ENCODE peak calls at places on chromosome 21, in six cellular contexts. One of them, this sample, is unnamed.
A peak's percentile ranks its signal among the peaks of the same experiment; 100 is the strongest.

GRCh38 chr21:20882462-20883415 is 115.5 kb upstream of the NCAM2 start:
- DNase-seq in endothelial cell: peak; percentile 53
- DNase-seq in progenitor cell of endocrine pancreas: peak; percentile 19
- DNase-seq in hepatocyte: peak; percentile 61
- DNase-seq in cardiac muscle cell: peak; percentile 34
- DNase-seq in prostate gland: no peak
- DNase-seq in this sample: peak; percentile 32

GRCh38 chr21:23160914-23161313 is 2162.7 kb downstream of the NCAM2 start:
- DNase-seq in endothelial cell: no peak
- DNase-seq in progenitor cell of endocrine pancreas: no peak
- DNase-seq in hepatocyte: no peak
- DNase-seq in cardiac muscle cell: no peak
- DNase-seq in prostate gland: no peak
- DNase-seq in this sample: no peak

GRCh38 chr21:41052820-41053555 is 115.0 kb upstream of the BACE2 start:
- DNase-seq in endothelial cell: no peak
- DNase-seq in progenitor cell of endocrine pancreas: no peak
- DNase-seq in hepatocyte: no peak
- DNase-seq in cardiac muscle cell: no peak
- DNase-seq in prostate gland: no peak
- DNase-seq in this sample: no peak

GRCh38 chr21:42777757-42778344 is 101.5 kb downstream of the WDR4 start:
- DNase-seq in endothelial cell: no peak
- DNase-seq in progenitor cell of endocrine pancreas: no peak
- DNase-seq in hepatocyte: no peak
- DNase-seq in cardiac muscle cell: no peak
- DNase-seq in prostate gland: no peak
- DNase-seq in this sample: no peak

GRCh38 chr21:42614391-42614790 is 39.0 kb upstream of the PDE9A start:
- DNase-seq in endothelial cell: no peak
- DNase-seq in progenitor cell of endocrine pancreas: no peak
- DNase-seq in hepatocyte: no peak
- DNase-seq in cardiac muscle cell: no peak
- DNase-seq in prostate gland: no peak
- DNase-seq in this sample: peak; percentile 72

GRCh38 chr21:25733859-25734653 is 648 bp downstream of the ATP5PF start:
- DNase-seq in endothelial cell: no peak
- DNase-seq in progenitor cell of endocrine pancreas: no peak
- DNase-seq in hepatocyte: peak; percentile 63
- DNase-seq in cardiac muscle cell: peak; percentile 27
- DNase-seq in prostate gland: no peak
- DNase-seq in this sample: peak; percentile 50

GRCh38 chr21:42454791-42455190 is 41.2 kb downstream of the RSPH1 start:
- DNase-seq in endothelial cell: no peak
- DNase-seq in progenitor cell of endocrine pancreas: no peak
- DNase-seq in hepatocyte: no peak
- DNase-seq in cardiac muscle cell: no peak
- DNase-seq in prostate gland: no peak
- DNase-seq in this sample: no peak

GRCh38 chr21:41360072-41360821 is 1.6 kb upstream of the MX2 start:
- DNase-seq in endothelial cell: no peak
- DNase-seq in progenitor cell of endocrine pancreas: no peak
- DNase-seq in hepatocyte: no peak
- DNase-seq in cardiac muscle cell: peak; percentile 83
- DNase-seq in prostate gland: peak; percentile 69
- DNase-seq in this sample: no peak

GRCh38 chr21:41483415-41483814 is 24.5 kb downstream of the TMPRSS2 start:
- DNase-seq in endothelial cell: no peak
- DNase-seq in progenitor cell of endocrine pancreas: no peak
- DNase-seq in hepatocyte: no peak
- DNase-seq in cardiac muscle cell: peak; percentile 42
- DNase-seq in prostate gland: no peak
- DNase-seq in this sample: no peak

GRCh38 chr21:28334407-28334806 is 658.3 kb downstream of the LTN1 start:
- DNase-seq in endothelial cell: no peak
- DNase-seq in progenitor cell of endocrine pancreas: no peak
- DNase-seq in hepatocyte: no peak
- DNase-seq in cardiac muscle cell: no peak
- DNase-seq in prostate gland: no peak
- DNase-seq in this sample: peak; percentile 26

GRCh38 chr21:42009018-42009830 is 936 bp downstream of the ZBTB21 start:
- DNase-seq in endothelial cell: peak; percentile 53
- DNase-seq in progenitor cell of endocrine pancreas: peak; percentile 47
- DNase-seq in hepatocyte: peak; percentile 80
- DNase-seq in cardiac muscle cell: peak; percentile 32
- DNase-seq in prostate gland: peak; percentile 27
- DNase-seq in this sample: peak; percentile 66

GRCh38 chr21:14911351-14911750 is 153.4 kb downstream of the NRIP1 start:
- DNase-seq in endothelial cell: no peak
- DNase-seq in progenitor cell of endocrine pancreas: no peak
- DNase-seq in hepatocyte: no peak
- DNase-seq in cardiac muscle cell: no peak
- DNase-seq in prostate gland: no peak
- DNase-seq in this sample: no peak

GRCh38 chr21:42654913-42655796 is 1.7 kb downstream of the PDE9A start:
- DNase-seq in endothelial cell: no peak
- DNase-seq in progenitor cell of endocrine pancreas: no peak
- DNase-seq in hepatocyte: no peak
- DNase-seq in cardiac muscle cell: no peak
- DNase-seq in prostate gland: peak; percentile 34
- DNase-seq in this sample: peak; percentile 63

GRCh38 chr21:42220138-42220701 is 1.3 kb downstream of the ABCG1 start:
- DNase-seq in endothelial cell: peak; percentile 58
- DNase-seq in progenitor cell of endocrine pancreas: no peak
- DNase-seq in hepatocyte: peak; percentile 92
- DNase-seq in cardiac muscle cell: peak; percentile 72
- DNase-seq in prostate gland: peak; percentile 62
- DNase-seq in this sample: peak; percentile 84

GRCh38 chr21:41957991-41958766 is 4.4 kb upstream of the C2CD2 start:
- DNase-seq in endothelial cell: no peak
- DNase-seq in progenitor cell of endocrine pancreas: no peak
- DNase-seq in hepatocyte: peak; percentile 63
- DNase-seq in cardiac muscle cell: peak; percentile 94
- DNase-seq in prostate gland: no peak
- DNase-seq in this sample: no peak

GRCh38 chr21:25464275-25464674 is 143.0 kb downstream of the MRPL39 start:
- DNase-seq in endothelial cell: no peak
- DNase-seq in progenitor cell of endocrine pancreas: no peak
- DNase-seq in hepatocyte: no peak
- DNase-seq in cardiac muscle cell: no peak
- DNase-seq in prostate gland: no peak
- DNase-seq in this sample: peak; percentile 48

GRCh38 chr21:15826908-15827601 is 97.3 kb downstream of the USP25 start:
- DNase-seq in endothelial cell: no peak
- DNase-seq in progenitor cell of endocrine pancreas: no peak
- DNase-seq in hepatocyte: no peak
- DNase-seq in cardiac muscle cell: no peak
- DNase-seq in prostate gland: no peak
- DNase-seq in this sample: no peak

GRCh38 chr21:42568834-42569731 is 55.4 kb downstream of the SLC37A1 start:
- DNase-seq in endothelial cell: no peak
- DNase-seq in progenitor cell of endocrine pancreas: no peak
- DNase-seq in hepatocyte: no peak
- DNase-seq in cardiac muscle cell: no peak
- DNase-seq in prostate gland: no peak
- DNase-seq in this sample: no peak

GRCh38 chr21:41932576-41933258 is 21.1 kb downstream of the C2CD2 start:
- DNase-seq in endothelial cell: no peak
- DNase-seq in progenitor cell of endocrine pancreas: no peak
- DNase-seq in hepatocyte: peak; percentile 53
- DNase-seq in cardiac muscle cell: no peak
- DNase-seq in prostate gland: peak; percentile 56
- DNase-seq in this sample: no peak

GRCh38 chr21:42648606-42649005 is 4.8 kb upstream of the PDE9A start:
- DNase-seq in endothelial cell: no peak
- DNase-seq in progenitor cell of endocrine pancreas: no peak
- DNase-seq in hepatocyte: no peak
- DNase-seq in cardiac muscle cell: no peak
- DNase-seq in prostate gland: no peak
- DNase-seq in this sample: no peak

GRCh38 chr21:26909972-26910371 is 56.9 kb downstream of the ADAMTS5 start:
- DNase-seq in endothelial cell: peak; percentile 53
- DNase-seq in progenitor cell of endocrine pancreas: no peak
- DNase-seq in hepatocyte: peak; percentile 39
- DNase-seq in cardiac muscle cell: peak; percentile 26
- DNase-seq in prostate gland: no peak
- DNase-seq in this sample: no peak

GRCh38 chr21:46639489-46640386 is 4.3 kb downstream of the PRMT2 start:
- DNase-seq in endothelial cell: no peak
- DNase-seq in progenitor cell of endocrine pancreas: no peak
- DNase-seq in hepatocyte: no peak
- DNase-seq in cardiac muscle cell: peak; percentile 48
- DNase-seq in prostate gland: no peak
- DNase-seq in this sample: no peak

GRCh38 chr21:42137191-42137913 is 66.2 kb downstream of the UMODL1 start:
- DNase-seq in endothelial cell: no peak
- DNase-seq in progenitor cell of endocrine pancreas: no peak
- DNase-seq in hepatocyte: no peak
- DNase-seq in cardiac muscle cell: no peak
- DNase-seq in prostate gland: no peak
- DNase-seq in this sample: no peak

GRCh38 chr21:27206368-27206982 is 239.6 kb upstream of the ADAMTS5 start:
- DNase-seq in endothelial cell: no peak
- DNase-seq in progenitor cell of endocrine pancreas: no peak
- DNase-seq in hepatocyte: no peak
- DNase-seq in cardiac muscle cell: no peak
- DNase-seq in prostate gland: no peak
- DNase-seq in this sample: no peak

GRCh38 chr21:16708431-16708830 is 804.4 kb upstream of the CXADR start:
- DNase-seq in endothelial cell: no peak
- DNase-seq in progenitor cell of endocrine pancreas: no peak
- DNase-seq in hepatocyte: no peak
- DNase-seq in cardiac muscle cell: peak; percentile 30
- DNase-seq in prostate gland: no peak
- DNase-seq in this sample: no peak

GRCh38 chr21:43926196-43926595 is 61.2 kb downstream of the AGPAT3 start:
- DNase-seq in endothelial cell: no peak
- DNase-seq in progenitor cell of endocrine pancreas: no peak
- DNase-seq in hepatocyte: no peak
- DNase-seq in cardiac muscle cell: no peak
- DNase-seq in prostate gland: no peak
- DNase-seq in this sample: no peak
- TF ChIP-seq CTCF in endothelial cell: no peak
- TF ChIP-seq CTCF in progenitor cell of endocrine pancreas: no peak
- TF ChIP-seq CTCF in hepatocyte: no peak
- TF ChIP-seq CTCF in cardiac muscle cell: no peak
- TF ChIP-seq CTCF in prostate gland: no peak
- TF ChIP-seq CTCF in this sample: no peak

GRCh38 chr21:39084979-39085729 is 98.1 kb downstream of the PSMG1 start:
- DNase-seq in endothelial cell: no peak
- DNase-seq in progenitor cell of endocrine pancreas: no peak
- DNase-seq in hepatocyte: peak; percentile 66
- DNase-seq in cardiac muscle cell: no peak
- DNase-seq in prostate gland: no peak
- DNase-seq in this sample: no peak

GRCh38 chr21:39087238-39087975 is 95.8 kb downstream of the PSMG1 start:
- DNase-seq in endothelial cell: no peak
- DNase-seq in progenitor cell of endocrine pancreas: no peak
- DNase-seq in hepatocyte: no peak
- DNase-seq in cardiac muscle cell: no peak
- DNase-seq in prostate gland: no peak
- DNase-seq in this sample: no peak

GRCh38 chr21:39085843-39086415 is 97.3 kb downstream of the PSMG1 start:
- DNase-seq in endothelial cell: no peak
- DNase-seq in progenitor cell of endocrine pancreas: no peak
- DNase-seq in hepatocyte: no peak
- DNase-seq in cardiac muscle cell: no peak
- DNase-seq in prostate gland: no peak
- DNase-seq in this sample: no peak

GRCh38 chr21:39087976-39088370 is 95.3 kb downstream of the PSMG1 start:
- DNase-seq in endothelial cell: no peak
- DNase-seq in progenitor cell of endocrine pancreas: no peak
- DNase-seq in hepatocyte: no peak
- DNase-seq in cardiac muscle cell: no peak
- DNase-seq in prostate gland: no peak
- DNase-seq in this sample: no peak

GRCh38 chr21:39086547-39086946 is 96.7 kb downstream of the PSMG1 start:
- DNase-seq in endothelial cell: no peak
- DNase-seq in progenitor cell of endocrine pancreas: no peak
- DNase-seq in hepatocyte: no peak
- DNase-seq in cardiac muscle cell: no peak
- DNase-seq in prostate gland: no peak
- DNase-seq in this sample: no peak
- TF ChIP-seq CTCF in endothelial cell: no peak
- TF ChIP-seq CTCF in progenitor cell of endocrine pancreas: no peak
- TF ChIP-seq CTCF in hepatocyte: peak; percentile 8
- TF ChIP-seq CTCF in cardiac muscle cell: no peak
- TF ChIP-seq CTCF in prostate gland: no peak
- TF ChIP-seq CTCF in this sample: no peak

DNA sequence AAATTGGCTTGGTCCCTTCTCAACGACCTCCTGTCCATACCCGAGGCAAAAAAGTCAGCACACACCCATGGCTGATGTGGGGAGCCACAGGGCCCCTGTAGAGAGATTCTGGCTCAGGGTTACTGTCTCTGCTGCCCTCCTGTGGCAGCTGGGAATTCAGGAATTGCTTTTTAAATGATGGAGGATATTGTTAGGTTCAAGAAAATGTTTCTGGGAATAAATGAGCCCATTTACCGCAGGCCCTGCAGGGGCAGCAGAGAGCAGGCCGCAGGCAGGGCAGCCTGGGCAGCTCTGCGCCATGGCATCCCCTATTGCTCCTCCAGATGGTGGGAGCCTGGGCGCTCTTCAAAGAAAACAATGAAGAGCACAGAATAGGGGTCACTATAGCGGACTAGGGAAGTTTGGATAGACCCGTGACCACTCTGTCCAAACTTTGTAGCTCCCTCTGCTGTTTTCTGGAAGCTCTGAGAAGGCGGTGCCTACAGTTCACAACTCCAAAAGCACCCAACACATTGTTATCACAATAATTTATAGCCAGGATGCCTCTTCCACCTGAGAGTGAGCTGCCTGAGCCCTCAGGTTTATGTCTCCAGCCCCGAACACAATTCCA is 201.1 kb downstream of the BACH1 start:
- DNase-seq in endothelial cell: peak; percentile 10
- DNase-seq in progenitor cell of endocrine pancreas: no peak
- DNase-seq in hepatocyte: no peak
- DNase-seq in cardiac muscle cell: peak; percentile 57
- DNase-seq in prostate gland: no peak
- DNase-seq in this sample: peak; percentile 17
- TF ChIP-seq CTCF in endothelial cell: peak; percentile 68
- TF ChIP-seq CTCF in progenitor cell of endocrine pancreas: peak; percentile 50
- TF ChIP-seq CTCF in hepatocyte: peak; percentile 40
- TF ChIP-seq CTCF in cardiac muscle cell: peak; percentile 60
- TF ChIP-seq CTCF in prostate gland: peak; percentile 7
- TF ChIP-seq CTCF in this sample: peak; percentile 59

GRCh38 chr21:30561957-30562356 is 843 bp upstream of the KRTAP19-7 start:
- DNase-seq in endothelial cell: no peak
- DNase-seq in progenitor cell of endocrine pancreas: no peak
- DNase-seq in hepatocyte: no peak
- DNase-seq in cardiac muscle cell: no peak
- DNase-seq in prostate gland: no peak
- DNase-seq in this sample: no peak

GRCh38 chr21:30563630-30564029 is 2.5 kb upstream of the KRTAP19-7 start:
- DNase-seq in endothelial cell: no peak
- DNase-seq in progenitor cell of endocrine pancreas: no peak
- DNase-seq in hepatocyte: no peak
- DNase-seq in cardiac muscle cell: no peak
- DNase-seq in prostate gland: no peak
- DNase-seq in this sample: no peak

GRCh38 chr21:30563072-30563471 is 2.0 kb upstream of the KRTAP19-7 start:
- DNase-seq in endothelial cell: no peak
- DNase-seq in progenitor cell of endocrine pancreas: no peak
- DNase-seq in hepatocyte: no peak
- DNase-seq in cardiac muscle cell: no peak
- DNase-seq in prostate gland: no peak
- DNase-seq in this sample: no peak

GRCh38 chr21:30561264-30561895 is at the start of gene KRTAP19-7:
- DNase-seq in endothelial cell: no peak
- DNase-seq in progenitor cell of endocrine pancreas: no peak
- DNase-seq in hepatocyte: no peak
- DNase-seq in cardiac muscle cell: no peak
- DNase-seq in prostate gland: no peak
- DNase-seq in this sample: no peak
- TF ChIP-seq CTCF in endothelial cell: no peak
- TF ChIP-seq CTCF in progenitor cell of endocrine pancreas: no peak
- TF ChIP-seq CTCF in hepatocyte: no peak
- TF ChIP-seq CTCF in cardiac muscle cell: no peak
- TF ChIP-seq CTCF in prostate gland: no peak
- TF ChIP-seq CTCF in this sample: no peak